ENCODE peak calls at places on chromosomes 6 and 20, in six cellular contexts. J is neural progenitor cell, N is GM23248, I is PC-3, B is HCT116, W is SK-N-SH. A is an unnamed sample.

GRCh38 chr6:143337201-143337949 is 113.1 kb downstream of the ADAT2 start:
- DNase-seq in J (peak; percentile 70), N (no peak), I (peak; percentile 37), B (peak; percentile 18), W (peak; percentile 48), A (no peak)

GRCh38 chr20:18527836-18528235 is 20.1 kb downstream of the SEC23B start:
- DNase-seq in J (no peak), N (peak; percentile 89), I (peak; percentile 73), B (no peak), W (no peak), A (no peak)

GRCh38 chr6:49401063-49401462 is 62.0 kb downstream of the MMUT start:
- DNase-seq in J (no peak), N (no peak), I (peak; percentile 75), B (no peak), W (no peak), A (no peak)

GRCh38 chr20:634526-634925 is 18.5 kb downstream of the SRXN1 start:
- DNase-seq in J (peak; percentile 65), N (no peak), I (no peak), B (no peak), W (peak; percentile 37), A (no peak)

GRCh38 chr6:78619016-78619415 is 248.3 kb upstream of the IRAK1BP1 start:
- DNase-seq in J (no peak), N (no peak), I (no peak), B (no peak), W (no peak), A (no peak)

GRCh38 chr20:56995635-56996075 is 270.8 kb downstream of the BMP7 start:
- DNase-seq in J (peak; percentile 73), N (peak; percentile 40), I (peak; percentile 72), B (peak; percentile 29), W (peak; percentile 59), A (peak; percentile 56)

GRCh38 chr6:170522565-170523183 is 30.4 kb downstream of the PSMB1 start:
- DNase-seq in J (peak; percentile 81), N (peak; percentile 34), I (peak; percentile 9), B (peak; percentile 12), W (peak; percentile 51), A (no peak)

GRCh38 chr6:26224940-26225847 is 138.0 kb downstream of the HFE start:
- DNase-seq in J (peak; percentile 90), N (peak; percentile 49), I (peak; percentile 16), B (no peak), W (peak; percentile 78), A (no peak)

GRCh38 chr6:52571099-52571755 is 5.6 kb downstream of the TRAM2 start:
- DNase-seq in J (no peak), N (peak; percentile 79), I (no peak), B (no peak), W (peak; percentile 70), A (no peak)

GRCh38 chr20:434221-434620 is 26.1 kb downstream of the RBCK1 start:
- DNase-seq in J (no peak), N (no peak), I (no peak), B (no peak), W (no peak), A (no peak)

GRCh38 chr6:161940519-161940918 is 666.7 kb upstream of the AGPAT4 start:
- DNase-seq in J (no peak), N (no peak), I (no peak), B (no peak), W (no peak), A (no peak)

GRCh38 chr20:48684501-48685041 is 143.2 kb downstream of the PREX1 start:
- DNase-seq in J (no peak), N (no peak), I (no peak), B (no peak), W (no peak), A (no peak)

GRCh38 chr6:43247115-43247999 is 4.1 kb downstream of the TTBK1 start:
- DNase-seq in J (peak; percentile 94), N (peak; percentile 67), I (peak; percentile 67), B (peak; percentile 24), W (peak; percentile 96), A (peak; percentile 84)

GRCh38 chr20:14775778-14776177 is 438.4 kb upstream of the FLRT3 start:
- DNase-seq in J (no peak), N (peak; percentile 93), I (peak; percentile 98), B (peak; percentile 8), W (no peak), A (no peak)

GRCh38 chr6:99467509-99468106 is 42.5 kb upstream of the PNISR start:
- DNase-seq in J (peak; percentile 34), N (peak; percentile 65), I (peak; percentile 34), B (no peak), W (peak; percentile 46), A (no peak)

GRCh38 chr6:167501831-167502385 is 177.0 kb downstream of the TTLL2 start:
- DNase-seq in J (peak; percentile 44), N (no peak), I (peak; percentile 18), B (peak; percentile 33), W (peak; percentile 59), A (no peak)

DNA sequence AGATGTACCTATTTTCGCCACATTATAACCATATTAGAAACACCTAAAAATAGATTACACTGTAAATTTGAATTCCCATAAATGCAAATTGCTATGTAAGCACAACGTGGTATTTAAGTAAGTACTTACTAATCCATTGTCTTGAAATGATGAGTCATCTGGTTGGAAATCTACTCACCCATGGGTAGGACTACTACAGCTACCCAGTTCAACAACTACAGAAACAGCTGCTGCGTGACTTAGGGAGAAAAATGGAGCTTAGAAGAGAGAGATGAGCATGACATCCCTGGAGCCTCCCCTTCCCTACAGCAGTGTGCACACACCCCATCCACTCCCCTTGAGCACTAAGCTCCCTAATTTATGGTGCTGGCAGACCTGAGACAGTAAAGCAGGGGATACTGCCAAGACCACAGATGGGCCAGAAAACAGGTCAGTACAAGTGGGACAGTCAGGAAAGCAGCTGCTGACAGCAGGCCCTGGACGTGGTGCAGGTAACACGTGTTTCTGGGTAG is 26.9 kb downstream of the RRAGD start:
- DNase-seq in J (no peak), N (peak; percentile 37), I (peak; percentile 66), B (no peak), W (no peak), A (no peak)
- TF ChIP-seq EZH2phosphoT487 in J (no peak), N (no peak), I (no peak), B (no peak), W (no peak), A (no peak)

GRCh38 chr20:10513931-10514575 is 78.9 kb downstream of the SLX4IP start:
- DNase-seq in J (no peak), N (peak; percentile 50), I (peak; percentile 39), B (no peak), W (no peak), A (no peak)

GRCh38 chr20:10510216-10510615 is 75.1 kb downstream of the SLX4IP start:
- DNase-seq in J (no peak), N (no peak), I (no peak), B (no peak), W (no peak), A (no peak)

GRCh38 chr20:10511166-10511506 is 76.0 kb downstream of the SLX4IP start:
- DNase-seq in J (no peak), N (no peak), I (no peak), B (no peak), W (no peak), A (no peak)

GRCh38 chr20:10511507-10512231 is 76.6 kb downstream of the SLX4IP start:
- DNase-seq in J (peak; percentile 45), N (peak; percentile 97), I (peak; percentile 98), B (peak; percentile 87), W (no peak), A (peak; percentile 90)

DNA sequence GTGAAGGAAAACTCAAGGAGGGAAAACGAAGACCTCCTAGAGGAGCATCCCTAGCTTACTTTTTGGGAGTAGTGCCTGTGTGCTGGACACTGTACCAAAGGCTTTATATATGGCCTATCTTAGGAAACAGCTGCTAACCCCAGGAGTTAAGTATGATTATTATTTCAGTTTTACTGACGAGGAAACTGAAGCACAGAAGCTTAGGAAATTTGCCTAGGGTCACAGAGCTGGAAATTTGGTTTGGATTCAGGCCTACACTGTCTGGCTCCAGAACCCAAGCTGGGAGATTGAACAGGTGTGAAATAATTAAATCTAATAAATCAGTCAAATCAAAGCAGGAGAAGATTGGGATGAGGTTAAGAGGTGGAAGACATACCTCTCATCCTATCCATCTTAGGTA is 78.0 kb downstream of the SLX4IP start:
- DNase-seq in J (no peak), N (no peak), I (no peak), B (no peak), W (no peak), A (no peak)
- H3K9ac ChIP-seq in J (no peak overlapping the region), N (no peak overlapping the region), I (no peak overlapping the region), B (no peak overlapping the region), W (no peak overlapping the region), A (no peak overlapping the region)

DNA sequence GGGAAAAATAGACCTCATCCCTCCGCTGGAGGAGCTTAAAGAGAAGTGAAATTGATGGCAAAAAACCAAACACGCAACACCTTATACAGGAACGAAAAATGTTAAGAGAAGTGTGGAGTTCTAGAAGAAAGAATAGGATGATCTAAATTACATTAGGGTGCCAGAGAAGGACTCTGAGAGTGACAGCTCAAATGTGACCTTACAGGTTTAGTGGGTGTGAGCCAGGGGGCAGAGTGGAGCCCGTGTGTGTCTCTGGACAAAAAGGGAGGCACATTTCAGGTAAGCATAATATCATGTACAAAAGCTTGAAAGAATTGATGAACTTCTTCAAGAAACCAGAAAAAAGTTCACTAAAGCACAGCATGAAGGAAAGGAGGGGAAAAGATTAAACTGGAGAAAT is 20.8 kb downstream of the HLA-DRA start:
- DNase-seq in J (no peak), N (no peak), I (peak; percentile 9), B (no peak), W (no peak), A (no peak)
- TF ChIP-seq EZH2phosphoT487 in J (no peak), N (no peak), I (no peak), B (no peak), W (no peak), A (no peak)

GRCh38 chr6:29924731-29925130 is 17.6 kb upstream of the HLA-A start:
- DNase-seq in J (no peak), N (peak; percentile 38), I (peak; percentile 36), B (peak; percentile 51), W (no peak), A (no peak)

GRCh38 chr6:29924287-29924686 is 18.0 kb upstream of the HLA-A start:
- DNase-seq in J (no peak), N (no peak), I (no peak), B (no peak), W (no peak), A (no peak)

GRCh38 chr6:29926081-29926794 is 16.1 kb upstream of the HLA-A start:
- DNase-seq in J (no peak), N (peak; percentile 57), I (no peak), B (no peak), W (no peak), A (no peak)

GRCh38 chr6:29926795-29927427 is 15.4 kb upstream of the HLA-A start:
- DNase-seq in J (peak; percentile 16), N (peak; percentile 84), I (no peak), B (no peak), W (no peak), A (peak; percentile 29)

DNA sequence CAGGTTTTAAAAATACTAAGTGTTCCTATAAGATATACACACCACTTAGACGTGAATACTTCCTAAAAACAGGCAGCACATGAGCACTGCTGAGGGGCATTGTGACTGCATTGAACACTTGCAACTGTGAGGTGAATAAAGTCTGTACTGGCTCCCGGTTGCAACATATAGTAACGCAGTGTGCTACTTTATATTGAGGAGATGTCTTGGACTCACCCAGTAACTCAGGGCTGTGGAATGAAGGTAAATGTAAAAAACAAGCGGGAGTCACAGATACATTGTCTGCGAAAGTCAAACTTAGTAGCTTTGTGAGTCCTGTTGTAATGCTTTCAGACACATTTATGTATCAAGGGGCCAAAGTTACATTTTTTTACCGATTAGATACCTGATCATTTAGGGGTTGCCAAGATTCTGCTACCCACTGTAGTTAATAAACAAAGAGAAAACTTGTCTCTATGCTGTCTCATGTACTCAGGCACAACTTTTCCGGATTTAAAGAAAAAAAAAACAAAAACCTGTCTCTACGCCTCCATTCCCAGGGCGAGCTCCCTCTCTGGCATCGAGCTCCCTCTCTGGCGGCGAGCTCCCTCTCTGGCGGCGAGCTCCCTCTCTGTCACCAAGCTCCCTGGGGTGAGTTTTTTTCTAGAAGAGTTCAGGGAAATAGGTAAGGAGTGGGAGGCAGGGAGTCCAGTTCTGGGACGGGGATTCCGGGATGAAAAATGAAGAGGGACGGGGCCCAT is 16.8 kb upstream of the HLA-A start:
- DNase-seq in J (no peak), N (peak; percentile 24), I (no peak), B (no peak), W (no peak), A (no peak)
- H3K9ac ChIP-seq in J (no peak overlapping the region), N (peak overlapping the region; percentile 95), I (no peak overlapping the region), B (no peak overlapping the region), W (no peak overlapping the region), A (no peak overlapping the region)